ENCODE peak calls at places on chromosomes 5 and 9, in four cellular contexts. Y, A, K and U are unnamed samples.

GRCh38 chr5:172178301-172179031 is 9.6 kb downstream of the STK10 start:
- DNase-seq in K (no peak), Y (no peak), A (no peak), U (no peak)

GRCh38 chr5:14424011-14424685 is 157.4 kb upstream of the OTULINL start:
- DNase-seq in K (no peak), A (no peak), Y (no peak), U (no peak)

GRCh38 chr9:80842383-80842782 is 847.0 kb downstream of the TLE1 start:
- DNase-seq in Y (no peak), K (no peak), A (no peak), U (no peak)

GRCh38 chr9:127178646-127179632 is 56.5 kb upstream of the ANGPTL2 start:
- DNase-seq in A (peak), Y (peak), K (no peak), U (no peak)

GRCh38 chr5:148730272-148730954 is 76.1 kb upstream of the HTR4 start:
- DNase-seq in Y (no peak), K (no peak), A (no peak), U (no peak)

GRCh38 chr9:394347-395052 is 179.8 kb downstream of the DOCK8 start:
- DNase-seq in K (no peak), A (no peak), Y (no peak), U (no peak)

GRCh38 chr5:57539281-57539701 is 56.7 kb upstream of the ACTBL2 start:
- DNase-seq in Y (no peak), K (no peak), A (no peak), U (no peak)

GRCh38 chr9:9003184-9003583 is 1203.6 kb upstream of the DMAC1 start:
- DNase-seq in K (no peak), A (no peak), Y (no peak), U (no peak)

GRCh38 chr5:158492850-158493249 is 606.9 kb downstream of the EBF1 start:
- DNase-seq in Y (no peak), A (no peak), K (no peak), U (no peak)

GRCh38 chr9:97985058-97985861 is 2.1 kb downstream of the ANP32B start:
- DNase-seq in K (no peak), Y (peak), A (peak), U (no peak)

GRCh38 chr9:107638496-107638895 is 148.9 kb upstream of the KLF4 start:
- DNase-seq in A (no peak), K (no peak), Y (no peak), U (no peak)

GRCh38 chr5:178965465-178966055 is 24.6 kb downstream of the ZNF454 start:
- DNase-seq in Y (no peak), A (no peak), K (no peak), U (no peak)

GRCh38 chr9:135971892-135972291 is 10.7 kb upstream of the UBAC1 start:
- DNase-seq in K (no peak), A (no peak), Y (peak), U (peak)

GRCh38 chr9:79734989-79735779 is 163.4 kb downstream of the TLE4 start:
- DNase-seq in A (no peak), Y (no peak), K (no peak), U (no peak)

GRCh38 chr9:109821711-109822110 is 41.7 kb downstream of the PALM2AKAP2 start:
- DNase-seq in A (no peak), K (no peak), Y (no peak), U (no peak)

GRCh38 chr5:52853573-52854163 is 66.0 kb downstream of the ITGA1 start:
- DNase-seq in A (no peak), K (no peak), Y (no peak), U (no peak)

GRCh38 chr9:133360400-133361393 is 4.3 kb downstream of the SURF2 start:
- DNase-seq in Y (no peak), A (no peak), K (no peak), U (no peak)

GRCh38 chr9:136629879-136630661 is 32.6 kb upstream of the EGFL7 start:
- DNase-seq in Y (peak), A (peak), K (peak), U (peak)

GRCh38 chr5:75965292-75965691 is 117.9 kb upstream of the SV2C start:
- DNase-seq in Y (no peak), K (no peak), A (no peak), U (no peak)

GRCh38 chr5:77431719-77432118 is 60.4 kb downstream of the WDR41 start:
- DNase-seq in K (no peak), Y (no peak), A (no peak), U (no peak)

GRCh38 chr5:148844433-148845279 is 18.2 kb downstream of the ADRB2 start:
- DNase-seq in K (no peak), A (no peak), Y (no peak), U (no peak)

GRCh38 chr9:86721843-86722705 is 225.2 kb downstream of the GAS1 start:
- DNase-seq in K (no peak), Y (no peak), A (peak), U (no peak)

GRCh38 chr9:3647652-3648051 is 121.9 kb upstream of the RFX3 start:
- DNase-seq in Y (no peak), K (no peak), A (no peak), U (no peak)
- TF ChIP-seq CTCF in Y (no peak), K (no peak), A (no peak), U (peak)

GRCh38 chr9:77175152-77175551 is 2.2 kb upstream of the VPS13A start:
- DNase-seq in K (no peak), Y (no peak), A (no peak), U (no peak)
- TF ChIP-seq CTCF in K (no peak), Y (no peak), A (no peak), U (no peak)

GRCh38 chr5:174327317-174327864 is 281.9 kb downstream of the NSG2 start:
- DNase-seq in K (no peak), Y (peak), A (peak), U (peak)
- TF ChIP-seq CTCF in K (peak), Y (peak), A (peak), U (peak)

GRCh38 chr5:176812269-176813259 is 2.2 kb downstream of the UNC5A start:
- DNase-seq in A (no peak), K (no peak), Y (peak), U (peak)
- TF ChIP-seq CTCF in A (peak), K (no peak), Y (peak), U (peak)

DNA sequence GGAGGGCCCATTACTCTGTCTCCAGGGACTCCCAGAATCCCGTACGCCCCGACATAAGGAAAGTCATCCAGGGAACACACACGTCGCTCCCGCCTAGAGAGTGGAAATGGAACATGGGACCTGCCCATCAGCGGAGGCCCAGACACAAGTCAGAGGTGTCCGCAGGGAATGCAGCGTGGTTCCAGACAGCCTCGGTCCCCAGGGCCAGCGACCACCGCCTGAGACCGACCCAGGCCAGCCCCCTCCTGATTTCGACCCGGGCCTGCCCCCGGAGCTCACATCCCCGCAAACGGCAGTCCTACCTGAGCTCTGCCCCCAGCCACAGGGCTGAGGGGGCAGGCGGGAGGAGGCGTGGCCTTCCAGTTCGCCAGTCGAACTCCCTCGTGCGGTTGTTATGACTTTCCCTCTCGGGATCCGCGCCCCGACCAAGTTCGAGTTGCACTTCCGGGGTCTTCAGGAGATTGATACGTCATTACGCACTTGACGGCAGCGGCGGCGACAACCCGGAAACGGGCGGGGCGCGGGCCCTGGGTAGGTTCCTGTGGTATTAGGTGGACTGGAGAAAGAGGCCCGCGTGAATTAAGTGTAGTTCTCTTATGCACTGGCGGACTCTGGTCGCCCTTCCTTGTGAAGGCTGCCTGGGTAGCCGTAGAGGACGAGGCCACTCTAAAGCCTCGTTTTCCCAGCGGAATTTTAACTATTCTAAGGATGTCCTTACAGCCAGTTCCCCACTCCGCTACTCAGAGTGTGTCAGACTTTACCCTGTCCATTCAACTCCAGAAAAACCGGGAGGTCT is 370.0 kb upstream of the POU5F2 start:
- DNase-seq in Y (peak), K (peak), A (peak), U (peak)
- TF ChIP-seq CTCF in Y (peak), K (no peak), A (no peak), U (no peak)

GRCh38 chr5:59218424-59219045 is 635.7 kb downstream of the RAB3C start:
- DNase-seq in A (no peak), K (no peak), Y (no peak), U (peak)
- TF ChIP-seq CTCF in A (peak), K (peak), Y (peak), U (no peak)